ENCODE peak calls at places on chromosomes 5 and 9, in four cellular contexts. A is HepG2, H is K562, P is GM12878. S is an unnamed sample.

GRCh38 chr5:142433526-142434321 is 108.9 kb upstream of the SPRY4 start:
- DNase-seq in H (no peak), P (no peak), A (peak), S (no peak)

GRCh38 chr9:134605969-134606363 is 35.6 kb upstream of the COL5A1 start:
- DNase-seq in P (no peak), H (no peak), A (no peak), S (no peak)

GRCh38 chr5:141003791-141004601 is 37.7 kb downstream of the PCDHAC2 start:
- DNase-seq in P (no peak), A (no peak), H (no peak), S (peak)

GRCh38 chr5:79284852-79285251 is 48.9 kb downstream of the JMY start:
- DNase-seq in P (no peak), H (no peak), A (no peak), S (no peak)

GRCh38 chr9:137761032-137761431 is 116.5 kb upstream of the CACNA1B start:
- DNase-seq in A (no peak), P (peak), H (no peak), S (no peak)

GRCh38 chr9:16985559-16986348 is 115.3 kb upstream of the BNC2 start:
- DNase-seq in P (no peak), H (no peak), A (no peak), S (no peak)

GRCh38 chr9:129509508-129509907 is 111.4 kb downstream of the C9orf50 start:
- DNase-seq in A (no peak), P (no peak), H (no peak), S (no peak)

GRCh38 chr5:142748568-142749249 is 21.5 kb upstream of the ARHGAP26 start:
- DNase-seq in P (no peak), H (no peak), A (peak), S (peak)

GRCh38 chr5:53164478-53165165 is 55.1 kb upstream of the MOCS2 start:
- DNase-seq in A (peak), P (no peak), H (no peak), S (no peak)

GRCh38 chr5:80125022-80125961 is 90.1 kb downstream of the THBS4 start:
- DNase-seq in H (no peak), A (no peak), P (peak), S (no peak)

GRCh38 chr5:61817472-61818326 is 485.6 kb downstream of the ZSWIM6 start:
- DNase-seq in P (no peak), A (peak), H (no peak), S (no peak)

GRCh38 chr5:169811680-169812079 is 168.6 kb downstream of the INSYN2B start:
- DNase-seq in A (no peak), H (no peak), P (no peak), S (no peak)

GRCh38 chr5:103428411-103428871 is 134.1 kb downstream of the NUDT12 start:
- DNase-seq in H (no peak), P (no peak), A (peak), S (no peak)

GRCh38 chr9:130768265-130768664 is 66.8 kb upstream of the ABL1 start:
- DNase-seq in P (no peak), H (no peak), A (peak), S (no peak)

GRCh38 chr9:132630116-132630515 is 39.7 kb downstream of the DDX31 start:
- DNase-seq in H (no peak), A (no peak), P (no peak), S (no peak)

GRCh38 chr9:27198175-27198574 is 89.2 kb downstream of the TEK start:
- DNase-seq in A (no peak), P (no peak), H (no peak), S (no peak)

GRCh38 chr5:147539053-147539452 is 29.2 kb upstream of the DPYSL3 start:
- DNase-seq in A (no peak), H (no peak), P (no peak), S (no peak)

GRCh38 chr5:61301820-61302563 is 30.1 kb upstream of the ZSWIM6 start:
- DNase-seq in P (no peak), A (peak), H (no peak), S (no peak)

GRCh38 chr5:122493091-122493775 is 181.2 kb downstream of the SNCAIP start:
- DNase-seq in A (no peak), H (no peak), P (no peak), S (no peak)

GRCh38 chr5:123512631-123513461 is 869 bp downstream of the CSNK1G3 start:
- DNase-seq in P (no peak), A (peak), H (peak), S (peak)

GRCh38 chr9:134657666-134658377 is 16.2 kb downstream of the COL5A1 start:
- DNase-seq in P (no peak), A (no peak), H (no peak), S (no peak)

GRCh38 chr9:137369911-137370630 is 52.9 kb downstream of the EXD3 start:
- DNase-seq in P (no peak), A (no peak), H (no peak), S (peak)

GRCh38 chr5:38922199-38922598 is 76.4 kb downstream of the OSMR start:
- DNase-seq in H (peak), P (no peak), A (peak), S (peak)

GRCh38 chr5:10140195-10140973 is 109.3 kb downstream of the ATPSCKMT start:
- DNase-seq in P (no peak), A (peak), H (no peak), S (no peak)

GRCh38 chr5:122076023-122076422 is 2.0 kb downstream of the LOX start:
- DNase-seq in P (no peak), A (peak), H (no peak), S (no peak)

GRCh38 chr5:4722886-4723285 is 417.2 kb upstream of the ADAMTS16 start:
- DNase-seq in A (no peak), P (no peak), H (no peak), S (no peak)

GRCh38 chr5:107284822-107285510 is 385.8 kb downstream of the EFNA5 start:
- DNase-seq in A (no peak), P (no peak), H (no peak), S (no peak)

GRCh38 chr9:135745189-135745588 is 43.2 kb downstream of the KCNT1 start:
- DNase-seq in H (no peak), P (no peak), A (no peak), S (no peak)

GRCh38 chr5:33558489-33558888 is 117.7 kb downstream of the TARS1 start:
- DNase-seq in A (no peak), H (no peak), P (no peak), S (no peak)

GRCh38 chr5:41870621-41871048 is 410 bp upstream of the OXCT1 start:
- DNase-seq in P (no peak), H (no peak), A (no peak), S (no peak)

GRCh38 chr5:160929343-160929742 is 77.3 kb upstream of the ATP10B start:
- DNase-seq in P (no peak), A (no peak), H (no peak), S (no peak)

GRCh38 chr5:57777174-57777581 is 294.6 kb upstream of the ACTBL2 start:
- DNase-seq in P (no peak), A (no peak), H (no peak), S (no peak)

GRCh38 chr5:110435207-110435606 is 291.3 kb downstream of the TMEM232 start:
- DNase-seq in H (no peak), A (no peak), P (no peak), S (no peak)

GRCh38 chr5:150342583-150342982 is 14.9 kb upstream of the TCOF1 start:
- DNase-seq in P (peak), A (no peak), H (no peak), S (no peak)

GRCh38 chr5:180950291-180950949 is 38.2 kb upstream of the BTNL3 start:
- DNase-seq in H (no peak), A (no peak), P (no peak), S (no peak)

GRCh38 chr9:36127652-36128244 is 8.8 kb upstream of the GLIPR2 start:
- DNase-seq in H (no peak), P (no peak), A (no peak), S (no peak)
- TF ChIP-seq HDAC6 in H (no peak), P (no peak), A (no peak), S (no peak)

GRCh38 chr5:126274396-126274795 is 148.8 kb upstream of the GRAMD2B start:
- DNase-seq in H (no peak), P (no peak), A (no peak), S (no peak)
- TF ChIP-seq HDAC6 in H (no peak), P (no peak), A (no peak), S (no peak)

GRCh38 chr9:89654025-89654662 is 49.3 kb downstream of the GADD45G start:
- DNase-seq in H (no peak), P (no peak), A (no peak), S (no peak)

GRCh38 chr9:89657765-89658164 is 53.0 kb downstream of the GADD45G start:
- DNase-seq in H (no peak), A (no peak), P (no peak), S (no peak)

GRCh38 chr9:89655047-89655989 is 50.5 kb downstream of the GADD45G start:
- DNase-seq in P (no peak), H (no peak), A (no peak), S (no peak)

GRCh38 chr9:89658401-89658800 is 53.6 kb downstream of the GADD45G start:
- DNase-seq in A (no peak), H (no peak), P (no peak), S (no peak)

GRCh38 chr9:89655990-89656657 is 51.3 kb downstream of the GADD45G start:
- DNase-seq in P (no peak), A (no peak), H (no peak), S (no peak)
- TF ChIP-seq HDAC6 in P (no peak), A (no peak), H (no peak), S (no peak)

GRCh38 chr9:88534456-88535225 is at the start of gene NXNL2:
- DNase-seq in P (no peak), H (peak), A (no peak), S (peak)
- TF ChIP-seq HDAC6 in P (no peak), H (no peak), A (no peak), S (no peak)

DNA sequence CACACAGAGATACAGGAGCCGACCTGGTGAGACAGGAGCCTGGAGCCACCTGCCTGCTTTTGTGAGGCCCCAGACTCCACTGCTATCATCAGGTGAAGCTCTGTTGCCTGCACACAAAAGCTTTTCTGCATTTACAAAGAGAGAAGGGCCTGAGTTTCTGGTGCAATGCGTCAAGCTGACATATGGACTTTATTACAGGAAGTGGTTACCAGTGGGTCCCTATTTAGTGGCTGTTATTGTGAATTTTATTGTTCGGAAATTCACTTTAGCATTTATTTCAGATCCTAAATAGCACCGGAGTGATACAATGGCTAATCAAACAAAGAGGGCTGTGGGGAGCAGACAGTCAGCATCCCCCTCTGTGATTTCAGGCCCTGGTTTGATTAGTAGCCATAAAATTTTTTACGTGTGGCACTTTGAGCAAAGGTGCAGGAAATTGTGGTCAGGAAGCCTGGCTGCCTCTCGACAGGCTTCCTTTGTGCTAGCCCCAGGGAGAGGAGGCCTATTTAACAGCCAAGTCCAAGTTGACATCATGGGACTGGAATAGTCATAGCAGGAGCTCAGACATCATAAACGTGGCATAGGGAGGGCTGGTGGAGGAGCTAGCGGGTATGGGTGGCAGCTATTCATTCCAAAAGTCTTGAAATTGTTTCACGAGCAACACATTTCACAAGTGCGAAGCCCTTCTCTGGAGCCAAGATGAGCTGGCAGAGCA is 8.4 kb downstream of the TGFBI start:
- DNase-seq in P (peak), H (no peak), A (no peak), S (no peak)
- TF ChIP-seq HDAC6 in P (no peak), H (no peak), A (no peak), S (no peak)